ENCODE peak calls at places on chromosomes 11 and 22, in five cellular contexts. Y is OCI-LY7, T is stomach, B is uterus, H is fibroblast of the aortic adventitia. L is an unnamed sample.

GRCh38 chr11:68181719-68182451 is 31.2 kb downstream of the KMT5B start:
- DNase-seq in T (no peak), B (no peak), Y (no peak), H (no peak), L (no peak)

GRCh38 chr22:25177895-25178294 is 21.8 kb upstream of the CRYBB3 start:
- DNase-seq in Y (no peak), B (no peak), H (no peak), T (no peak), L (no peak)

GRCh38 chr11:129871914-129872313 is 23.5 kb downstream of the NFRKB start:
- DNase-seq in H (no peak), Y (no peak), B (no peak), T (no peak), L (no peak)

GRCh38 chr11:128720522-128720985 is 26.7 kb downstream of the FLI1 start:
- DNase-seq in H (no peak), T (peak; percentile 42), B (no peak), Y (peak; percentile 90), L (no peak)

GRCh38 chr22:27668828-27669797 is 132.4 kb downstream of the MN1 start:
- DNase-seq in H (peak; percentile 40), T (no peak), Y (no peak), B (peak; percentile 23), L (peak; percentile 94)

GRCh38 chr11:2655320-2655719 is 44.5 kb downstream of the KCNQ1OT1 start:
- DNase-seq in Y (no peak), B (no peak), T (no peak), H (no peak), L (no peak)

GRCh38 chr11:128520206-128520885 is 67.0 kb downstream of the ETS1 start:
- DNase-seq in H (no peak), Y (peak; percentile 56), B (no peak), T (no peak), L (no peak)

GRCh38 chr11:45677811-45678515 is 12.5 kb upstream of the CHST1 start:
- DNase-seq in Y (no peak), H (no peak), T (no peak), B (no peak), L (no peak)

GRCh38 chr22:27378343-27378800 is 423.2 kb downstream of the MN1 start:
- DNase-seq in Y (no peak), H (no peak), T (no peak), B (no peak), L (no peak)

GRCh38 chr11:74449369-74449931 is 17.9 kb downstream of the KCNE3 start:
- DNase-seq in B (peak; percentile 73), H (peak; percentile 88), Y (peak; percentile 78), T (peak; percentile 29), L (peak; percentile 49)

GRCh38 chr11:12469451-12469850 is 92.1 kb downstream of the PARVA start:
- DNase-seq in Y (no peak), T (no peak), B (no peak), H (peak; percentile 72), L (no peak)

GRCh38 chr11:73330569-73331093 is 22.6 kb downstream of the ARHGEF17 start:
- DNase-seq in H (peak; percentile 47), B (no peak), T (no peak), Y (no peak), L (no peak)

GRCh38 chr11:93033093-93033492 is 63.6 kb downstream of the MTNR1B start:
- DNase-seq in B (no peak), H (no peak), T (no peak), Y (no peak), L (no peak)

GRCh38 chr11:59186130-59186594 is 14.2 kb downstream of the DTX4 start:
- DNase-seq in H (no peak), Y (peak; percentile 49), B (no peak), T (peak; percentile 73), L (no peak)

GRCh38 chr11:113906038-113906437 is 1.4 kb downstream of the HTR3B start:
- DNase-seq in B (no peak), T (peak; percentile 30), H (peak; percentile 22), Y (no peak), L (no peak)

GRCh38 chr11:60321051-60321450 is 6.0 kb upstream of the MS4A6E start:
- DNase-seq in T (no peak), Y (no peak), H (no peak), B (no peak), L (no peak)

GRCh38 chr11:117528061-117528780 is 200.6 kb downstream of the CEP164 start:
- DNase-seq in T (no peak), B (no peak), H (no peak), Y (no peak), L (no peak)

GRCh38 chr11:24697722-24698121 is 200.9 kb downstream of the LUZP2 start:
- DNase-seq in B (no peak), H (peak; percentile 79), T (no peak), Y (no peak), L (no peak)

GRCh38 chr22:27692243-27692642 is 109.3 kb downstream of the MN1 start:
- DNase-seq in Y (no peak), H (peak; percentile 42), T (no peak), B (no peak), L (no peak)

GRCh38 chr11:87219266-87219665 is 181.5 kb downstream of the TMEM135 start:
- DNase-seq in B (no peak), Y (no peak), T (no peak), H (no peak), L (no peak)

GRCh38 chr11:65471410-65471762 is 27.5 kb upstream of the MALAT1 start:
- DNase-seq in B (peak; percentile 84), H (peak; percentile 80), T (peak; percentile 84), Y (peak; percentile 74), L (peak; percentile 77)

GRCh38 chr11:18394928-18395734 is 768 bp downstream of the LDHA start:
- DNase-seq in Y (peak; percentile 57), T (peak; percentile 31), H (no peak), B (peak; percentile 23), L (peak; percentile 56)

GRCh38 chr22:45631140-45631539 is 40.5 kb upstream of the ATXN10 start:
- DNase-seq in H (no peak), T (no peak), B (no peak), Y (no peak), L (no peak)

GRCh38 chr22:45627489-45628233 is 44.0 kb upstream of the ATXN10 start:
- DNase-seq in Y (no peak), T (no peak), B (no peak), H (no peak), L (no peak)

GRCh38 chr22:45630436-45630835 is 41.2 kb upstream of the ATXN10 start:
- DNase-seq in Y (no peak), T (no peak), B (no peak), H (no peak), L (no peak)

GRCh38 chr22:45628508-45628907 is 43.1 kb upstream of the ATXN10 start:
- DNase-seq in B (no peak), T (no peak), Y (no peak), H (no peak), L (no peak)

GRCh38 chr22:45629469-45630089 is 42.1 kb upstream of the ATXN10 start:
- DNase-seq in B (no peak), Y (no peak), H (no peak), T (no peak), L (no peak)
- H3K4me3 ChIP-seq in B (no peak overlapping the region), Y (no peak overlapping the region), H (no peak overlapping the region), T (no peak overlapping the region), L (no peak overlapping the region)

GRCh38 chr11:70643642-70644041 is 245.3 kb downstream of the CTTN start:
- DNase-seq in T (no peak), H (no peak), B (no peak), Y (peak; percentile 35), L (no peak)

GRCh38 chr11:70646272-70647049 is 248.1 kb downstream of the CTTN start:
- DNase-seq in Y (no peak), H (no peak), T (no peak), B (no peak), L (no peak)

GRCh38 chr11:70645537-70645936 is 247.2 kb downstream of the CTTN start:
- DNase-seq in H (no peak), T (no peak), Y (no peak), B (no peak), L (no peak)

GRCh38 chr11:70642301-70642700 is 244.0 kb downstream of the CTTN start:
- DNase-seq in T (no peak), Y (no peak), B (no peak), H (no peak), L (no peak)

DNA sequence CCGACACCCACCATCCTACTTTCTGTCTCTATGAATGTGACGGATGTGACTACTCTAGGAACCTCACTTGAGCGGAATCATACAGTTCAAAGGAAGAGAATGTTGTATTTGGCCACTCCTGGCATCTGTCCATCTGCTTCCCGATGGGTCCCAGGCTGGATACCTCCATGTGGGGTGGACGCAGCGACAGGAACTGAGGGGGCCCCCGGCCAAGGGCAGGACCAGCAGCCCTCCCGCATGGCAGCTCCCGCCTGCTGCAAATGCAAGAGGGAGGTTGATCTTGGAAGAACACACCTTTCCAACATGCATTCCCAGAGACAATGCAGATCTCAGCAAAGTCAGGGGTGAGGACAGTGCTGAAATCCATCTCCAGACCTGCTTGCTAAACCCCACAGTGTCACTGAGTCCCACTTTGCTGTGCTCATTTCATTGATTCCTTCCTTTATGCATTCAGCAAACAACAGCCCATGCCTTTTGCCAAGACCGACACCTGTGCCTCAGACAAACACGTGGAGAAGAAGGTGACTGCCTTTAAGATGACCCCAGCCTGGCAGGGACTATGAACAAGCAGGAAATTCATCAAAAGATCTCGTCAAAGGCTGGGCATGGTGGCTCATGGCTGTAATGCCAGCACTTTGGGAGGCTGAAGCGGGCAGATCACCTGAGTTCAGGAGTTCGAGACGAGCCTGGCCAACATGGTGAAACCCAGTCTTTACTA is 246.2 kb downstream of the CTTN start:
- DNase-seq in T (no peak), Y (no peak), B (no peak), H (no peak), L (no peak)
- H3K4me3 ChIP-seq in T (no peak overlapping the region), Y (no peak overlapping the region), B (no peak overlapping the region), H (no peak overlapping the region), L (no peak overlapping the region)

DNA sequence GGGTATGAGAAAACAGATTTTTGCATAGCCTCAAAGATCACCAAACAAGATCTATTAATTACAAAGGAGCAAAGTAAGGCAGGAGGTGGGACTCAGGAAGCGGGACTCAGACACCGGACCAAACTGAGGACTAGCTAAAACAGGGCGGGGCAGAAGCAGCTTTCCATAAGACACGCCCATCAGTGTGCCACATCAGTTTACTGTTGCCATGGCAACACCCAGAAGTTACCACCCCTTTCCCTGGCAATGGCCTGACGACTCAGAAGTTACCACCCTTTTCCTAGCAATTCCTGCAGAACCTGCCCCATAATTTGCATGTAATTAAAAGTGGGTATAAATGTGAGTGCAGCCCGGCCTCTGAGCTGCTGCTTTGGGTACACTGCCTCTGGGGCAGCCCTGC is 173.9 kb downstream of the SHANK2 start:
- DNase-seq in H (no peak), T (no peak), Y (no peak), B (no peak), L (no peak)
- H3K4me3 ChIP-seq in H (no peak overlapping the region), T (no peak overlapping the region), Y (no peak overlapping the region), B (no peak overlapping the region), L (no peak overlapping the region)

DNA sequence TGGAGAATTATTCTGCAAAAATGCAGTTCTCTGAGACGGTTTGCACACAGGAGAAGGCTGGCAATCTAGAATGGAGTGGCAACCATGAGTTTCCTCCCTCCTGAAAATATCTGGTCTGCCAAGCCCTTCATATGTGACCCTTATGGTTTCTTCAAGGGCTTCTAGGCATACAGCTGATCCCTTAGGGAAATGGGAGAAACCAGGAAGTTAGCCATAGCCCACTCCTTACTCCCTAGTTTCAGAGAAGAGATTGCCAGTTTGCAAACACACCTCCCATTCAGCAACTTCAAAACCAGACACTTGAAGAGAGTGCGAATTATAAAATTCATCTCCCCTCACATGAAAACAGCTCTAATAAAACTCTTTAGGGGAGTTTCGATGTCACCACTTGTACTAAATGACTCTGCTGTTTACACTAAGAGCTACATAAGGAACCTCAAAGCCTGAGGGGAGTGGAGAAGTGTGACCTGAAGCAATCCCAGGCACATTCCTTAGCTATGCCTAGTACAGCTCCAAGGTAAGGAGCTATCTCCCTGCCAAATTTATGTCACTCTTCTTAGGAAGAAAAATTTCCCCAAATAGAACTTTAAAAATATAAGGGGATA is 8.3 kb downstream of the LGR4 start:
- DNase-seq in H (peak; percentile 50), B (no peak), T (no peak), Y (no peak), L (no peak)
- H3K4me3 ChIP-seq in H (no peak overlapping the region), B (no peak overlapping the region), T (no peak overlapping the region), Y (no peak overlapping the region), L (no peak overlapping the region)